ENCODE peak calls at places on chromosomes 13 and 19, in seven cellular contexts. G is HCT116, E is lower lobe of right lung, T is tibial nerve, N is mammary epithelial cell, J is gastrocnemius medialis, Q is Caco-2. L is an unnamed sample.

GRCh38 chr19:46786236-46787039 is 2.0 kb downstream of the SLC1A5 start:
- DNase-seq in Q (peak; percentile 76), N (peak; percentile 82), J (peak; percentile 50), G (no peak), E (peak; percentile 78), T (peak; percentile 53), L (peak; percentile 80)

GRCh38 chr13:48043789-48044503 is 6.4 kb downstream of the NUDT15 start:
- DNase-seq in N (peak; percentile 16), E (no peak), T (no peak), Q (no peak), G (no peak), J (no peak), L (no peak)

GRCh38 chr13:26021516-26021915 is 30.3 kb downstream of the SHISA2 start:
- DNase-seq in G (no peak), Q (no peak), J (no peak), T (no peak), E (no peak), N (peak; percentile 76), L (no peak)

GRCh38 chr19:16527971-16528521 is 14.2 kb downstream of the CHERP start:
- DNase-seq in Q (no peak), J (no peak), N (no peak), E (no peak), G (no peak), T (no peak), L (no peak)

GRCh38 chr13:77429320-77430142 is 102.6 kb upstream of the MYCBP2 start:
- DNase-seq in G (no peak), E (no peak), Q (no peak), T (no peak), J (no peak), N (peak; percentile 3), L (no peak)

GRCh38 chr13:101915755-101916107 is 463.3 kb downstream of the ITGBL1 start:
- DNase-seq in T (no peak), N (no peak), G (no peak), J (no peak), Q (no peak), E (no peak), L (no peak)

GRCh38 chr13:107427531-107427930 is 787.8 kb downstream of the LIG4 start:
- DNase-seq in G (no peak), Q (no peak), N (no peak), E (no peak), J (no peak), T (no peak), L (no peak)

GRCh38 chr19:5775668-5776309 is 8.8 kb downstream of the PRR22 start:
- DNase-seq in Q (no peak), G (no peak), N (peak; percentile 30), T (no peak), E (no peak), J (no peak), L (no peak)

GRCh38 chr19:22882797-22883196 is 50.7 kb downstream of the ZNF723 start:
- DNase-seq in G (peak; percentile 3), E (no peak), Q (no peak), T (no peak), J (no peak), N (peak; percentile 17), L (no peak)

GRCh38 chr13:97256343-97256783 is 34.2 kb downstream of the MBNL2 start:
- DNase-seq in T (no peak), G (peak; percentile 98), N (peak; percentile 83), E (no peak), Q (peak; percentile 50), J (no peak), L (no peak)

GRCh38 chr19:1601613-1602064 is 3.6 kb downstream of the UQCR11 start:
- DNase-seq in G (no peak), J (no peak), T (no peak), E (no peak), Q (no peak), N (no peak), L (no peak)

GRCh38 chr19:47891923-47892666 is 6.0 kb upstream of the SULT2A1 start:
- DNase-seq in N (no peak), E (no peak), T (no peak), G (no peak), Q (peak; percentile 51), J (no peak), L (peak; percentile 25)

GRCh38 chr13:56299650-56300049 is 841.1 kb upstream of the PRR20A start:
- DNase-seq in Q (no peak), N (no peak), E (no peak), J (no peak), G (no peak), T (no peak), L (no peak)

GRCh38 chr13:28792992-28793391 is 27.1 kb upstream of the MTUS2 start:
- DNase-seq in Q (no peak), E (no peak), G (no peak), J (no peak), N (peak; percentile 6), T (no peak), L (no peak)

GRCh38 chr19:10758978-10759377 is 41.1 kb downstream of the DNM2 start:
- DNase-seq in J (no peak), G (no peak), N (no peak), Q (no peak), T (no peak), E (no peak), L (no peak)
- H3K4me1 ChIP-seq in J (peaks cover 12% of the 10 kb centered on the region), G (peaks cover 39% of the 10 kb centered on the region), N (peaks cover 7% of the 10 kb centered on the region), Q (peaks cover 9% of the 10 kb centered on the region), T (peaks cover 11% of the 10 kb centered on the region), E (peaks cover 83% of the 10 kb centered on the region), L (peaks cover 94% of the 10 kb centered on the region)

GRCh38 chr19:39986643-39987042 is 10.2 kb upstream of the ZNF546 start:
- DNase-seq in J (no peak), N (no peak), E (no peak), Q (no peak), G (no peak), T (no peak), L (no peak)
- H3K9me3 ChIP-seq in J (no peaks in the 10 kb centered on the region), N (peaks cover 10% of the 10 kb centered on the region), E (peaks cover 33% of the 10 kb centered on the region), Q (peaks cover 28% of the 10 kb centered on the region), G (peaks cover 16% of the 10 kb centered on the region), T (no peaks in the 10 kb centered on the region), L (no peaks in the 10 kb centered on the region)

GRCh38 chr13:98543380-98544104 is 33.4 kb downstream of the STK24 start:
- DNase-seq in T (no peak), N (no peak), J (no peak), E (no peak), G (no peak), Q (peak; percentile 24), L (no peak)

GRCh38 chr13:98542568-98543379 is 34.1 kb downstream of the STK24 start:
- DNase-seq in T (no peak), J (no peak), E (no peak), G (no peak), N (no peak), Q (no peak), L (no peak)

GRCh38 chr13:98541211-98541610 is 35.7 kb downstream of the STK24 start:
- DNase-seq in Q (no peak), N (no peak), E (no peak), J (no peak), T (no peak), G (no peak), L (no peak)

GRCh38 chr13:98540476-98540875 is 36.4 kb downstream of the STK24 start:
- DNase-seq in N (no peak), T (no peak), J (no peak), G (no peak), Q (no peak), E (no peak), L (no peak)

GRCh38 chr13:98541701-98542203 is 35.2 kb downstream of the STK24 start:
- DNase-seq in E (no peak), Q (no peak), N (no peak), G (no peak), T (no peak), J (no peak), L (no peak)
- H3K4me1 ChIP-seq in E (peaks cover 70% of the 10 kb centered on the region), Q (peaks cover 15% of the 10 kb centered on the region), N (peaks cover 11% of the 10 kb centered on the region), G (peaks cover 9% of the 10 kb centered on the region), T (peaks cover 29% of the 10 kb centered on the region), J (peaks cover 75% of the 10 kb centered on the region), L (peaks cover 80% of the 10 kb centered on the region)

GRCh38 chr19:41689993-41690800 is 2.1 kb upstream of the CEACAM7 start:
- DNase-seq in Q (no peak), T (no peak), N (no peak), E (no peak), G (no peak), J (no peak), L (no peak)
- H3K9me3 ChIP-seq in Q (peaks cover 4% of the 10 kb centered on the region), T (no peaks in the 10 kb centered on the region), N (no peaks in the 10 kb centered on the region), E (peaks cover 7% of the 10 kb centered on the region), G (no peaks in the 10 kb centered on the region), J (no peaks in the 10 kb centered on the region), L (peaks cover 10% of the 10 kb centered on the region)

DNA sequence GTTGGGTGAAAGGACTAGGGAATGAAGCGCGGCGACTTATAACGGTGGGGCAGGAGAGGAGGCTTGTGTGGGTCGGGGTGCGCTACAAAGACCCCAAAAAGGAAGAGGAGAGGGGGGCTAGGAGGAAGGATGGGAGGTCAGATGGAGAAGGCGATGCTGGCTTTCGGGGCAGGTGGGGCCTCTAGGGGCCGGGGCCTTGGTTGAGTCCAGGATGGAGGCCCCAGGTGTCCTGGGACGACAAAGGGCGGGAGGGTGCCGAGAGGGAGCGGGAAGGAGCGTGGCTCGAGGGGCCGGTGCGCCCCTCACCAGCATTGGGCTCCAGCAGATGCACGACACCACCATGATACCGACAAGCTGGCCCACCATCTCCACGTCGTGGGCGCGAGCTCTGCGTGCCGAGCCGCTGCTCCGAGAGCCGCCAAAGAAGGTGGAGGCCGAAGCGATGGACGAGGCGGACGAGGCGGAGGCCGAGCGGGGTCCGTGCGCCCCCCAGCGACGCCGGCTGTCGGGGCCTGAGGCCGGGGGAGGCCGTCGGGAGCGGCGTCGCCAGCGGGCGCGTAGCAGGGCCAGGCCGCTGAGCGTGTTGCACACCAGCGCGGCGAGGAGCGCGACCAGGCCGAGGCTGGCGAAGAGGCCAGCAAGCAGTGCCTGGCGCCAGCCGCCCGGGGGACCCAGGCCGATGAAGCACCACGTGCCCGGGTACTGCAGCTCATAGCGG is 1.9 kb downstream of the PTGER1 start:
- DNase-seq in T (no peak), J (no peak), N (no peak), Q (no peak), G (no peak), E (no peak), L (peak; percentile 81)
- H3K4me1 ChIP-seq in T (peaks cover 19% of the 10 kb centered on the region), J (peaks cover 15% of the 10 kb centered on the region), N (peaks cover 29% of the 10 kb centered on the region), Q (no peaks in the 10 kb centered on the region), G (peaks cover 39% of the 10 kb centered on the region), E (peaks cover 41% of the 10 kb centered on the region), L (peaks cover 47% of the 10 kb centered on the region)

GRCh38 chr19:9500796-9501195 is 2.4 kb upstream of the ZNF560 start:
- DNase-seq in N (no peak), E (no peak), J (no peak), Q (no peak), G (no peak), T (no peak), L (no peak)

GRCh38 chr19:9494096-9494495 is 4.3 kb downstream of the ZNF560 start:
- DNase-seq in Q (no peak), E (no peak), T (no peak), J (no peak), N (no peak), G (no peak), L (no peak)

DNA sequence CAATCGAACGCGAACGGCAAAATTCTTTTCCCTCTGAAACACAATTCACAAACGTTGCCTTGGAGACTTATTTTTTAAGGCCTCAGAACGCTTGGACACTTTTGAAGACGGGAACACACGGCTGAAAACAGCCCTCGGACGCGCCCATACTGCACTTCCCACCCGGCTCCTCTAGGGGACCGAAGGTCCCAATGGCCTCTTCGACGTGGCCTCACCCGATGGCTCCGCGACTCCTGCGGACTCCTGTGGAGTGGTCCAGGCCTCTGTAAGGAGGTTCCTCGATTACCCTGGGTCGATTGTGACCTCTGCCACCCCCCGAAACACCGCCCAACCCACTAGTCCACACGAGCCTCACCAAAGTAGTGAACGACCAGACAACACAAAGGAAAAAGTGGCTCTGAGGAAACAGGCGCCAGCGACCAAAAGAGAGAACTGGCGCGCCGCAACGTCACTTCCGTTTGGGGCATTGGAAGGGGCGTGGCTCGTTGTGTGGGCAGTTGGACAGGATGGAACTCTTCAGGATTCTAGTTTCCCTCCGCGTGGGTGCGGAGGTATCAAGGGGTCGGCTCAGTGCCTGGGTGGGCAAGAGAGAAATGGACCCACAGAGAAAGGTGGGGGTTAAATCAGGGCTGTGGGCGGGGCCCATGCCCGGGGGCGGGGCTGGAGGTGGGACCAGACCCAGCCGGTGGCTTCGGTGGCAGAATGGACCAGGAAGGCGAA is at the start of gene ZNF560:
- DNase-seq in T (no peak), N (peak; percentile 2), G (no peak), Q (no peak), J (no peak), E (no peak), L (no peak)
- H3K9me3 ChIP-seq in T (no peaks in the 10 kb centered on the region), N (peaks cover 19% of the 10 kb centered on the region), G (peaks cover 8% of the 10 kb centered on the region), Q (peaks cover 6% of the 10 kb centered on the region), J (no peaks in the 10 kb centered on the region), E (peaks cover 58% of the 10 kb centered on the region), L (peaks cover 96% of the 10 kb centered on the region)

L was measured in left lung.